ENCODE peak calls at places on chromosome 9, in nine cellular contexts. D is GM23248, R is SK-N-SH, V is hepatocyte, O is GM23338, P is PC-9, X is HCT116, W is PC-3, G is OCI-LY7. L is an unnamed sample.

GRCh38 chr9:127846451-127847154 is 7.9 kb downstream of the ENG start:
- DNase-seq in D (no peak), R (peak; percentile 80), V (no peak), O (no peak), P (no peak), X (no peak), W (no peak), G (no peak), L (no peak)

GRCh38 chr9:24391095-24391494 is 154.6 kb downstream of the IZUMO3 start:
- DNase-seq in D (no peak), R (no peak), V (no peak), O (no peak), P (no peak), X (no peak), W (no peak), G (no peak), L (no peak)

GRCh38 chr9:126773004-126773607 is 31.7 kb upstream of the ZBTB43 start:
- DNase-seq in D (peak; percentile 55), R (peak; percentile 52), V (peak; percentile 44), O (peak; percentile 87), P (no peak), X (no peak), W (peak; percentile 49), G (no peak), L (peak; percentile 63)

GRCh38 chr9:35564658-35565061 is 40.4 kb upstream of the TESK1 start:
- DNase-seq in D (peak; percentile 61), R (no peak), V (no peak), O (no peak), P (no peak), X (no peak), W (no peak), G (no peak), L (no peak)

GRCh38 chr9:133731876-133732321 is 6.3 kb downstream of the SARDH start:
- DNase-seq in D (peak; percentile 54), R (peak; percentile 81), V (peak; percentile 27), O (peak; percentile 83), P (peak; percentile 37), X (peak; percentile 49), W (peak; percentile 45), G (peak; percentile 53), L (peak; percentile 83)

GRCh38 chr9:111949919-111950318 is 53.3 kb downstream of the UGCG start:
- DNase-seq in D (peak; percentile 80), R (no peak), V (no peak), O (no peak), P (no peak), X (no peak), W (peak; percentile 51), G (no peak), L (no peak)

GRCh38 chr9:78026416-78026815 is 5.2 kb downstream of the GNAQ start:
- DNase-seq in D (peak; percentile 50), R (no peak), V (no peak), O (no peak), P (no peak), X (no peak), W (no peak), G (no peak), L (no peak)

GRCh38 chr9:124808246-124808956 is 31.5 kb downstream of the OLFML2A start:
- DNase-seq in D (no peak), R (peak; percentile 27), V (no peak), O (no peak), P (no peak), X (no peak), W (no peak), G (no peak), L (no peak)

DNA sequence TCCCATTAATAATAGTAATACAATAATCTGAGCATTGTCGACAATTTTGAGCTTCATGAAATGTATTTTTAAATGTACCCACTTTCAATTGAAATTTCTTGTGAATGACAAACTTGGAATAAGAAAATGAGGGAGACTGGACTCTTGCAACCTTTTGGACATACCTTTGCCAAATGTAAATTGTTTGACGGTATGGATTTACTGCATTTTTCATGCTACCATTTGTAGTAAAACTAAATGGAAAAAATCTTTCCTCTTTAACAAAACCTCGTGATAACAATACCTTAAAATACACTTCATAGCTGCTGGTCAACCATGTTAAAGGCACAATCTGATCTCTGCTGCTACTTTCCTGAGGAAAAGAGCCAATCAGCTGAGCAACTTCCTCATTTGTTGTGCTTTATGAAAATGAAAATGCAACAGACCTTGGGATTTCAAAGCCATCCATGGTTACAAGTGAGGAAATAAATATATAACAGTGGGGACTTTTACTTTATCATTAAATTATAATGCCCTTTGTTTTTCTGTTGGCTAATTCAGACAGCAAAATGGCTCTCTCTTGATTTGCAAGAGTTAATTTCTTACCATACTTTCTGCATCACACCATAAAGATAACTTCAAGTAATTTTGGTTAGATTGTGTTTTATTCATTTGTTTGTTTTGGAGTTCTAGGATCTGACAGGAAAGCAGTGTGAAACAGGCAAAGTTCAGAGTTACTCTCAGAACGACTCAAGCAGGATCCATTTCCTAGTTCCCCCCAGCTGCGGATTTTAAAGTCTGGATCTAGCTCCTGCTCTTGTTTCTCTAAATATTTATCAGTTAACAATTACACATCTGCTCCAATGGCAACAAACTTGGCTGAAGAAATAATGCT is 1.1 kb downstream of the ALDH1A1 start:
- DNase-seq in D (no peak), R (no peak), V (no peak), O (no peak), P (no peak), X (no peak), W (no peak), G (no peak), L (no peak)
- H3K4me2 ChIP-seq in D (no peak overlapping the region), R (no peak overlapping the region), V (peak overlapping the region; percentile 74), O (no peak overlapping the region), P (no peak overlapping the region), X (no peak overlapping the region), W (no peak overlapping the region), G (no peak overlapping the region), L (no peak overlapping the region)

GRCh38 chr9:136341042-136341655 is 13.8 kb downstream of the GPSM1 start:
- DNase-seq in D (no peak), R (no peak), V (no peak), O (no peak), P (no peak), X (no peak), W (no peak), G (no peak), L (no peak)

GRCh38 chr9:136341769-136342168 is 14.4 kb downstream of the GPSM1 start:
- DNase-seq in D (no peak), R (no peak), V (no peak), O (no peak), P (no peak), X (no peak), W (no peak), G (no peak), L (peak; percentile 74)

GRCh38 chr9:136343121-136343883 is 16.0 kb downstream of the GPSM1 start:
- DNase-seq in D (no peak), R (no peak), V (no peak), O (no peak), P (no peak), X (no peak), W (no peak), G (no peak), L (no peak)

GRCh38 chr9:136343884-136344269 is 16.5 kb downstream of the GPSM1 start:
- DNase-seq in D (no peak), R (no peak), V (no peak), O (no peak), P (no peak), X (no peak), W (no peak), G (no peak), L (no peak)

DNA sequence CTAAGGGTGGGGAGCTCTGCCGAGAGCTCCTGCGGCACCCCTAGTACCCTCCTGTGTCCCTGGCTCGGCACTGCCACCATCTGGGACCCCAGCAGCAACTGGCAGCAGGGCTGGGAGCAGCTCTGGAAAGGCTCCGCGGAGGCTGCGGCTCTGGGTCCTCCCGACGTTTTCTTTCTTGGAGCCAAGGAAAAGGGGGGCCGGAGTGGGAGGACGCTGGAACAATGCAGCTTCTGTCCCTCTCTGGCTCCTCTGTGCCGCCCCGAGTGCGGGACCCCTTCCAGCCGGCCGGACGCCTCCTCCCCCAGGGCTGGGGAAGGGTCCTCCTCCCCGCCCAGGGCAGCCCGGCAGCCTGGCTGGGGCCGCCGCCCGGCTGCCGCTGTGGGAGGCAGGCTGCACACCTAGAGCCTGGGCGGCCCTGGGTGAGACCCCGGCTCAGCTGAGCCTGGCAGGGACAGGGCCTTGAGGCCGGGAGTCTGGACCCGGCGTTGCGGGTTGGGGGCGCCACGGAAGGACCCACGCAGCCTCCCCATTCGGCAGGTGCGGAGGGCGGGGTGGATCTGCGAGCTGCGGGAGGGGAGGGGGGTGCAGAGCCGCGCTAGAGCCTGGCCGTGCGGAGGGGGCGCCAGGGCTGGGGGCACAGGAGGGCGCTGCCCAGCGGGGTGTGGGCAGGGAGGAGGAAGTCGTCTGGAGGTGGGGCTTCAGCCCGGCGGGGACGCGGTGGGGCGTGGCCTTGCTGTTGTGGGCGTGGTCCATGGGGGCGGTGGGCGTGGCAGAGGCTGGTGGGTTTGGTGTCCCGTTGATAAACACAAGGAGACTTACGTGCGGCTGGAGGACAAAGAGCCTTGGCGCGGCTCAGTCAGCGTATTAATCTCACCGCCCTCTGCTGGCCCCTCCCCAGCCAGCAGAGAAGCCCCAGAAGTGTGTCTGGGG is 15.1 kb downstream of the GPSM1 start:
- DNase-seq in D (peak; percentile 64), R (peak; percentile 87), V (peak; percentile 91), O (peak; percentile 88), P (peak; percentile 92), X (no peak), W (no peak), G (peak; percentile 82), L (peak; percentile 95)
- H3K4me3 ChIP-seq in D (no peak overlapping the region), R (no peak overlapping the region), V (no peak overlapping the region), O (peak overlapping the region; percentile 72), P (no peak overlapping the region), X (no peak overlapping the region), W (no peak overlapping the region), G (peak overlapping the region; percentile 52), L (peak overlapping the region; percentile 35)

DNA sequence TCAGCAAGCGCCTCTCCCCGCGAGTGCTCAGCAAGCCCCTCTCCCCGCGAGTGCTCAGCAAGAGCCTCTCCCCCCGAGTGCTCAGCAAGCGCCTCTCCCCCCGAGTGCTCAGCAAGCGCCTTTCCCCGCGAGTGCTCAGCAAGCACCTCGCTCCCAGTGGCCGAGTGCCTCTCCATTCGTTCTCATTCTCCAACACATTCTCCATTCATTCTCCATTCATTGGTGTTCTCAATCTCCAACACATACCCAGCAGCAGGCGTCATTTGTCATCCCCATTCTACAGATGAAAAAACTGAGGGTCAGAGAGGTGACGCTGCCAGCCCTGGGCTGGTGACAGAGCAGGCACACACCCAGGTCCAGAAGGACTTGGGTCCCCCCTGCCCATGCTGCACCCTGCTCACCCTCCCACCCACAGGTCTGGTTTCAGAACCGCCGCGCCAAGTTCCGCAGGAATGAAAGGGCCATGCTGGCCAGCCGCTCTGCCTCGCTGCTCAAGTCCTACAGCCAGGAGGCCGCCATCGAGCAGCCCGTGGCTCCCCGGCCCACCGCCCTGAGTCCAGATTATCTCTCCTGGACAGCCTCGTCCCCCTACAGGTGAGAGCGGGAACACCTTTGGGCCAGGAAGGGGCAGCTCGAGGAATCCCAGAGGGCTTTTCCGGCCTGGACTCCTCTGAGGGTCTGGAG is 32.5 kb downstream of the PTGES start:
- DNase-seq in D (no peak), R (peak; percentile 68), V (no peak), O (peak; percentile 91), P (no peak), X (no peak), W (peak; percentile 12), G (no peak), L (no peak)
- H3K9me2 ChIP-seq in D (no peaks in the 10 kb centered on the region), R (no peaks in the 10 kb centered on the region), V (no peaks in the 10 kb centered on the region), O (no peaks in the 10 kb centered on the region), P (no peaks in the 10 kb centered on the region), X (no peaks in the 10 kb centered on the region), W (no peaks in the 10 kb centered on the region), G (no peaks in the 10 kb centered on the region), L (no peaks in the 10 kb centered on the region)

GRCh38 chr9:93579711-93580516 is 3.5 kb downstream of the PHF2 start:
- DNase-seq in D (no peak), R (no peak), V (no peak), O (no peak), P (no peak), X (no peak), W (no peak), G (no peak), L (no peak)

GRCh38 chr9:93577940-93578682 is 1.7 kb downstream of the PHF2 start:
- DNase-seq in D (peak; percentile 56), R (no peak), V (no peak), O (no peak), P (no peak), X (no peak), W (no peak), G (peak; percentile 16), L (no peak)

GRCh38 chr9:93580654-93581380 is 4.4 kb downstream of the PHF2 start:
- DNase-seq in D (no peak), R (no peak), V (no peak), O (no peak), P (no peak), X (no peak), W (no peak), G (no peak), L (no peak)

GRCh38 chr9:93577045-93577939 is 908 bp downstream of the PHF2 start:
- DNase-seq in D (peak; percentile 60), R (peak; percentile 84), V (peak; percentile 53), O (peak; percentile 59), P (peak; percentile 76), X (no peak), W (peak; percentile 60), G (peak; percentile 49), L (peak; percentile 63)

GRCh38 chr9:93578844-93579243 is 2.5 kb downstream of the PHF2 start:
- DNase-seq in D (no peak), R (no peak), V (no peak), O (no peak), P (no peak), X (no peak), W (no peak), G (no peak), L (no peak)
- H3K4me2 ChIP-seq in D (no peak overlapping the region), R (no peak overlapping the region), V (peak overlapping the region; percentile 99), O (no peak overlapping the region), P (peak overlapping the region; percentile 79), X (no peak overlapping the region), W (no peak overlapping the region), G (no peak overlapping the region), L (no peak overlapping the region)